ENCODE peak calls at places on chromosomes 7 and 10, in six cellular contexts. One of them, this sample, is unnamed.

GRCh38 chr10:63713191-63714144 is 192.3 kb downstream of the REEP3 start:
- DNase-seq in K562: no peak
- DNase-seq in fibroblast of lung: peak; percentile 91
- DNase-seq in PC-3: peak; percentile 38
- DNase-seq in body of pancreas: peak; percentile 67
- DNase-seq in ascending aorta: peak; percentile 77
- DNase-seq in this sample: no peak

GRCh38 chr10:11326919-11327318 is 284.5 kb downstream of the USP6NL start:
- DNase-seq in body of pancreas: no peak
- DNase-seq in PC-3: no peak
- DNase-seq in ascending aorta: no peak
- DNase-seq in K562: no peak
- DNase-seq in fibroblast of lung: no peak
- DNase-seq in this sample: no peak

GRCh38 chr10:133394064-133394663 is at the start of gene MTG1:
- DNase-seq in fibroblast of lung: peak; percentile 92
- DNase-seq in PC-3: peak; percentile 93
- DNase-seq in body of pancreas: peak; percentile 95
- DNase-seq in ascending aorta: peak; percentile 95
- DNase-seq in K562: peak; percentile 93
- DNase-seq in this sample: peak; percentile 93

GRCh38 chr7:83150310-83150709 is 12.4 kb downstream of the PCLO start:
- DNase-seq in PC-3: peak; percentile 66
- DNase-seq in body of pancreas: no peak
- DNase-seq in K562: no peak
- DNase-seq in fibroblast of lung: no peak
- DNase-seq in ascending aorta: no peak
- DNase-seq in this sample: no peak

GRCh38 chr7:64888561-64888900 is 14.5 kb upstream of the ZNF273 start:
- DNase-seq in K562: no peak
- DNase-seq in ascending aorta: no peak
- DNase-seq in body of pancreas: no peak
- DNase-seq in PC-3: no peak
- DNase-seq in fibroblast of lung: peak; percentile 6
- DNase-seq in this sample: no peak

GRCh38 chr7:46291064-46291463 is 370.0 kb upstream of the IGFBP3 start:
- DNase-seq in PC-3: peak; percentile 75
- DNase-seq in body of pancreas: no peak
- DNase-seq in fibroblast of lung: peak; percentile 17
- DNase-seq in K562: no peak
- DNase-seq in ascending aorta: no peak
- DNase-seq in this sample: no peak

GRCh38 chr10:107413971-107414370 is 249.5 kb upstream of the SORCS1 start:
- DNase-seq in body of pancreas: no peak
- DNase-seq in PC-3: no peak
- DNase-seq in K562: no peak
- DNase-seq in fibroblast of lung: no peak
- DNase-seq in ascending aorta: no peak
- DNase-seq in this sample: no peak

GRCh38 chr7:44213872-44214595 is 13.3 kb downstream of the YKT6 start:
- DNase-seq in ascending aorta: no peak
- DNase-seq in PC-3: peak; percentile 61
- DNase-seq in K562: peak; percentile 69
- DNase-seq in body of pancreas: no peak
- DNase-seq in fibroblast of lung: peak; percentile 47
- DNase-seq in this sample: no peak

GRCh38 chr10:86295791-86296190 is 70.8 kb downstream of the GRID1 start:
- DNase-seq in K562: no peak
- DNase-seq in ascending aorta: peak; percentile 48
- DNase-seq in PC-3: no peak
- DNase-seq in fibroblast of lung: no peak
- DNase-seq in body of pancreas: no peak
- DNase-seq in this sample: no peak

GRCh38 chr7:67413670-67414069 is 417.0 kb downstream of the TYW1 start:
- DNase-seq in fibroblast of lung: no peak
- DNase-seq in body of pancreas: no peak
- DNase-seq in K562: no peak
- DNase-seq in ascending aorta: no peak
- DNase-seq in PC-3: no peak
- DNase-seq in this sample: no peak

GRCh38 chr7:134101716-134102115 is 25.4 kb upstream of the LRGUK start:
- DNase-seq in body of pancreas: no peak
- DNase-seq in PC-3: no peak
- DNase-seq in K562: no peak
- DNase-seq in ascending aorta: no peak
- DNase-seq in fibroblast of lung: no peak
- DNase-seq in this sample: no peak

GRCh38 chr7:158015403-158016116 is 572.1 kb downstream of the PTPRN2 start:
- DNase-seq in PC-3: no peak
- DNase-seq in ascending aorta: no peak
- DNase-seq in fibroblast of lung: no peak
- DNase-seq in K562: no peak
- DNase-seq in body of pancreas: no peak
- DNase-seq in this sample: no peak

GRCh38 chr7:158011941-158012340 is 575.7 kb downstream of the PTPRN2 start:
- DNase-seq in body of pancreas: no peak
- DNase-seq in PC-3: no peak
- DNase-seq in ascending aorta: peak; percentile 12
- DNase-seq in fibroblast of lung: no peak
- DNase-seq in K562: no peak
- DNase-seq in this sample: no peak

GRCh38 chr7:158010956-158011698 is 576.5 kb downstream of the PTPRN2 start:
- DNase-seq in ascending aorta: no peak
- DNase-seq in PC-3: no peak
- DNase-seq in body of pancreas: no peak
- DNase-seq in K562: no peak
- DNase-seq in fibroblast of lung: no peak
- DNase-seq in this sample: peak; percentile 15

GRCh38 chr7:158016171-158017087 is 571.2 kb downstream of the PTPRN2 start:
- DNase-seq in K562: no peak
- DNase-seq in fibroblast of lung: no peak
- DNase-seq in body of pancreas: peak; percentile 73
- DNase-seq in ascending aorta: no peak
- DNase-seq in PC-3: no peak
- DNase-seq in this sample: no peak

DNA sequence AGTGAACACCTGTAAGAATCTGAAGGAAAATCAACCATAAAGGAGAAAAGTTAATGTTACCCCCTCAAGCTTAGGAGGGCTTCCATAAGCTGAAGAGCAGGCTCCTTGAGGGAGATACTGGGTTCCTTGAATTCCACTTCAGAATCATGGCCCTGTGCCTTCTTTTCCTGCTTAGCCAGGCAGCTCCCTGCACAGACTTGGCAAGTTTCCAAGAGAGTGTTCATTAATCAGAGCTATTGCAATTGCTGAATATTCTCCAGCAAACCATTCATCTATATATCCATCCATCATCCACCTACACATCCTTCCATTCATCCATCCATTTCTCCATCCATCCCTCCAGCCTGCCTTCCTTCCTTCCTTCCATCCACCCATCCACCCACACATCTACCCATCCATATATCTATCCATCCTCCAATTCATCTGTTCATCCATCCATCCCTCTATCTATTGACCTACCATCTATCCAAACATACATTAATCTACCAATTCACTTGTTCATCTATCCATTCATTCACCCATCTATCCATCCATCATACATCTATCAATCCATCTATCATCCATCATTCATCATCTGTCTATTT is 574.4 kb downstream of the PTPRN2 start:
- DNase-seq in body of pancreas: no peak
- DNase-seq in fibroblast of lung: no peak
- DNase-seq in PC-3: no peak
- DNase-seq in K562: no peak
- DNase-seq in ascending aorta: no peak
- DNase-seq in this sample: no peak
- H3K9me3 ChIP-seq in body of pancreas: no peaks in the 10 kb centered on the region
- H3K9me3 ChIP-seq in fibroblast of lung: no peaks in the 10 kb centered on the region
- H3K9me3 ChIP-seq in PC-3: no peaks in the 10 kb centered on the region
- H3K9me3 ChIP-seq in K562: no peaks in the 10 kb centered on the region
- H3K9me3 ChIP-seq in ascending aorta: no peaks in the 10 kb centered on the region
- H3K9me3 ChIP-seq in this sample: no peaks in the 10 kb centered on the region

DNA sequence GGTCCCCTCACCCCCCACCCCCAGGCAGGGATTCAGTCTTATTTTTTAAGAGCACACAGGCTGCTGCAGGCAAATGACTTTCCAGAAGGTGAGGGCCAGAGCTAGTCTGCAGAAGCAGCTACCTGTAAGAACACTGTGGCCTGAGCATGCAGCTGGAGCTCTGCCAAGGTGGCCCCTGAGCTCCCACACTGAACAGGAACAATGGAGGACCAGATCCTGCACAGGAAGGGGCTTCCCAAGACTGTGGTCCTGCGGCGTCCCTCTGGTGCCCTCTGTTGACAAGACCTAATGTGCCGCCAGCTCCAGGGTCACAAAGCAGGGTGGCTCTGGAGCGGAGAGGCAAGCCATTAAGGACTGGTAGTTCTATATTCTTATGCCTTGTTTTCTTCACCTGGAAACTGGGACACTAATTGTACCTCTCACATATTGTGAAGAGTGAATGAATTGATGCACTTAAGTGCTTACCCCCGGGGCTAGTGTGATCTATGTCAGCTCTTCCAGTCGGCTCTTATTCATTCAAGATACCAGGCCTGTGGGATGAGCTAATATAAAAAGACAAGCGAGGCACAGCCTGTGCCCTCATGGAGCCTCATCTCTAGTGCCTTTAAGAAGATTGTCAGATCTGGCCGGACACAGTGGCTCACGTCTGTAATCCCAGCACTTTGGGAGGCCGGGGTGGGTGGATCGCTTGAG is 8.0 kb upstream of the BEND7 start:
- DNase-seq in PC-3: peak; percentile 57
- DNase-seq in ascending aorta: no peak
- DNase-seq in K562: peak; percentile 70
- DNase-seq in body of pancreas: peak; percentile 75
- DNase-seq in fibroblast of lung: peak; percentile 34
- DNase-seq in this sample: no peak
- H3K27ac ChIP-seq in PC-3: no peak overlapping the region
- H3K27ac ChIP-seq in ascending aorta: no peak overlapping the region
- H3K27ac ChIP-seq in K562: no peak overlapping the region
- H3K27ac ChIP-seq in body of pancreas: no peak overlapping the region
- H3K27ac ChIP-seq in fibroblast of lung: no peak overlapping the region
- H3K27ac ChIP-seq in this sample: no peak overlapping the region

GRCh38 chr7:20786049-20786412 is 655 bp downstream of the SP8 start:
- DNase-seq in K562: no peak
- DNase-seq in PC-3: no peak
- DNase-seq in fibroblast of lung: no peak
- DNase-seq in body of pancreas: no peak
- DNase-seq in ascending aorta: no peak
- DNase-seq in this sample: no peak
- H3K4me1 ChIP-seq in K562: no peaks in the 10 kb centered on the region
- H3K4me1 ChIP-seq in PC-3: no peaks in the 10 kb centered on the region
- H3K4me1 ChIP-seq in fibroblast of lung: no peaks in the 10 kb centered on the region
- H3K4me1 ChIP-seq in body of pancreas: peaks cover 37% of the 10 kb centered on the region
- H3K4me1 ChIP-seq in ascending aorta: peaks cover 4% of the 10 kb centered on the region
- H3K4me1 ChIP-seq in this sample: peaks cover 13% of the 10 kb centered on the region

GRCh38 chr10:12685261-12685861 is 316.2 kb downstream of the CCDC3 start:
- DNase-seq in ascending aorta: no peak
- DNase-seq in body of pancreas: no peak
- DNase-seq in K562: no peak
- DNase-seq in PC-3: no peak
- DNase-seq in fibroblast of lung: no peak
- DNase-seq in this sample: no peak

GRCh38 chr10:12684784-12685183 is 316.7 kb downstream of the CCDC3 start:
- DNase-seq in K562: no peak
- DNase-seq in fibroblast of lung: no peak
- DNase-seq in PC-3: no peak
- DNase-seq in ascending aorta: no peak
- DNase-seq in body of pancreas: no peak
- DNase-seq in this sample: no peak

GRCh38 chr10:12679636-12680035 is 321.9 kb downstream of the CCDC3 start:
- DNase-seq in fibroblast of lung: no peak
- DNase-seq in K562: no peak
- DNase-seq in PC-3: no peak
- DNase-seq in ascending aorta: no peak
- DNase-seq in body of pancreas: no peak
- DNase-seq in this sample: no peak

GRCh38 chr10:12681250-12681649 is 320.3 kb downstream of the CCDC3 start:
- DNase-seq in K562: no peak
- DNase-seq in ascending aorta: no peak
- DNase-seq in body of pancreas: no peak
- DNase-seq in fibroblast of lung: no peak
- DNase-seq in PC-3: no peak
- DNase-seq in this sample: peak; percentile 7
- H3K9me3 ChIP-seq in K562: no peaks in the 10 kb centered on the region
- H3K9me3 ChIP-seq in ascending aorta: no peaks in the 10 kb centered on the region
- H3K9me3 ChIP-seq in body of pancreas: no peaks in the 10 kb centered on the region
- H3K9me3 ChIP-seq in fibroblast of lung: no peaks in the 10 kb centered on the region
- H3K9me3 ChIP-seq in PC-3: no peaks in the 10 kb centered on the region
- H3K9me3 ChIP-seq in this sample: no peaks in the 10 kb centered on the region

GRCh38 chr7:124800386-124800785 is 34.8 kb upstream of the GPR37 start:
- DNase-seq in body of pancreas: no peak
- DNase-seq in fibroblast of lung: no peak
- DNase-seq in PC-3: no peak
- DNase-seq in ascending aorta: no peak
- DNase-seq in K562: no peak
- DNase-seq in this sample: no peak
- H3K27ac ChIP-seq in body of pancreas: no peak overlapping the region
- H3K27ac ChIP-seq in fibroblast of lung: no peak overlapping the region
- H3K27ac ChIP-seq in PC-3: no peak overlapping the region
- H3K27ac ChIP-seq in ascending aorta: no peak overlapping the region
- H3K27ac ChIP-seq in K562: no peak overlapping the region
- H3K27ac ChIP-seq in this sample: no peak overlapping the region

DNA sequence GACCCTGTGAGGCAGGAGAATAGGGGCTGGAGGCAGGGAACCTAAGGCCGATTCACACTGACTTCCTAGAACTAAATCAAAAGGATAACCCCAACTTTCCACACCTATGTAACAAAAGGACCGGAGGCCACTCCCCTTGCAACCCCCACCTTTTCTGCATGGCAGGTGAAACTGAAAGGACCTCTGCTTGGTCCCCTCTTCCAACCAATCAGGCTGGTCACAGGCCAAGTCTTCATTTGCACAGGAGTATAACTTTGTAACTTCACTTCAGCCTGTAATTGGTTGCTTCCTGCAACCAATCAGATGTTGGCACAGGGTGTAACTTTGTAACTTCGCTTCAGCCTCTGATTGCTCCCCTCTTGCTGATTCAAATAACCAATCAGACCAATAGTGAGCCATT is 190.1 kb downstream of the FAM107B start:
- DNase-seq in K562: no peak
- DNase-seq in ascending aorta: no peak
- DNase-seq in fibroblast of lung: no peak
- DNase-seq in body of pancreas: no peak
- DNase-seq in PC-3: no peak
- DNase-seq in this sample: peak; percentile 58
- H3K4me1 ChIP-seq in K562: no peaks in the 10 kb centered on the region
- H3K4me1 ChIP-seq in ascending aorta: no peaks in the 10 kb centered on the region
- H3K4me1 ChIP-seq in fibroblast of lung: peaks cover 6% of the 10 kb centered on the region
- H3K4me1 ChIP-seq in body of pancreas: peaks cover 67% of the 10 kb centered on the region
- H3K4me1 ChIP-seq in PC-3: peaks cover 48% of the 10 kb centered on the region
- H3K4me1 ChIP-seq in this sample: peaks cover 96% of the 10 kb centered on the region

GRCh38 chr7:254337-255037 is 35.5 kb upstream of the FOXL3 start:
- DNase-seq in PC-3: no peak
- DNase-seq in body of pancreas: no peak
- DNase-seq in fibroblast of lung: no peak
- DNase-seq in K562: no peak
- DNase-seq in ascending aorta: no peak
- DNase-seq in this sample: no peak
- H3K9me3 ChIP-seq in PC-3: no peaks in the 10 kb centered on the region
- H3K9me3 ChIP-seq in body of pancreas: no peaks in the 10 kb centered on the region
- H3K9me3 ChIP-seq in fibroblast of lung: no peaks in the 10 kb centered on the region
- H3K9me3 ChIP-seq in K562: no peaks in the 10 kb centered on the region
- H3K9me3 ChIP-seq in ascending aorta: no peaks in the 10 kb centered on the region
- H3K9me3 ChIP-seq in this sample: no peaks in the 10 kb centered on the region

GRCh38 chr7:151256410-151257045 is 8.0 kb upstream of the SMARCD3 start:
- DNase-seq in ascending aorta: no peak
- DNase-seq in K562: no peak
- DNase-seq in PC-3: no peak
- DNase-seq in body of pancreas: no peak
- DNase-seq in fibroblast of lung: no peak
- DNase-seq in this sample: no peak
- H3K27ac ChIP-seq in ascending aorta: no peak overlapping the region
- H3K27ac ChIP-seq in K562: no peak overlapping the region
- H3K27ac ChIP-seq in PC-3: no peak overlapping the region
- H3K27ac ChIP-seq in body of pancreas: no peak overlapping the region
- H3K27ac ChIP-seq in fibroblast of lung: no peak overlapping the region
- H3K27ac ChIP-seq in this sample: no peak overlapping the region

GRCh38 chr7:2381227-2381626 is 22.2 kb upstream of the CHST12 start:
- DNase-seq in K562: no peak
- DNase-seq in ascending aorta: no peak
- DNase-seq in PC-3: no peak
- DNase-seq in fibroblast of lung: no peak
- DNase-seq in body of pancreas: no peak
- DNase-seq in this sample: no peak
- H3K4me1 ChIP-seq in K562: no peaks in the 10 kb centered on the region
- H3K4me1 ChIP-seq in ascending aorta: no peaks in the 10 kb centered on the region
- H3K4me1 ChIP-seq in PC-3: no peaks in the 10 kb centered on the region
- H3K4me1 ChIP-seq in fibroblast of lung: no peaks in the 10 kb centered on the region
- H3K4me1 ChIP-seq in body of pancreas: peaks cover 12% of the 10 kb centered on the region
- H3K4me1 ChIP-seq in this sample: no peaks in the 10 kb centered on the region

This sample was measured in CD8-positive, alpha-beta memory T cell.